ENCODE peak calls at places on chromosomes 16 and 17, in ten cellular contexts. One of them, this sample, is unnamed.

GRCh38 chr16:80512460-80512859 is 28.3 kb upstream of the DYNLRB2 start:
- DNase-seq in GM03348: no peak
- DNase-seq in fibroblast of the aortic adventitia: no peak
- DNase-seq in naive B cell: no peak
- DNase-seq in ovary: no peak
- DNase-seq in activated CD4-positive, alpha-beta T cell treated with anti-CD3 and anti-CD28 coated beads, Interleukin-2, amount 10 ng/mL, durations not matched to agents 7 days and 5 days: no peak
- DNase-seq in posterior vena cava: no peak
- DNase-seq in foreskin fibroblast: no peak
- DNase-seq in SW 1271: no peak
- DNase-seq in lung: no peak
- DNase-seq in this sample: no peak

GRCh38 chr16:69017036-69017783 is 88.2 kb upstream of the HAS3 start:
- DNase-seq in naive B cell: no peak
- DNase-seq in fibroblast of the aortic adventitia: peak
- DNase-seq in foreskin fibroblast: peak
- DNase-seq in GM03348: peak
- DNase-seq in activated CD4-positive, alpha-beta T cell treated with anti-CD3 and anti-CD28 coated beads, Interleukin-2, amount 10 ng/mL, durations not matched to agents 7 days and 5 days: no peak
- DNase-seq in posterior vena cava: no peak
- DNase-seq in SW 1271: peak
- DNase-seq in lung: no peak
- DNase-seq in ovary: no peak
- DNase-seq in this sample: no peak

GRCh38 chr16:49859139-49859947 is 3.4 kb upstream of the ZNF423 start:
- DNase-seq in ovary: peak
- DNase-seq in fibroblast of the aortic adventitia: peak
- DNase-seq in foreskin fibroblast: peak
- DNase-seq in SW 1271: no peak
- DNase-seq in lung: peak
- DNase-seq in naive B cell: no peak
- DNase-seq in posterior vena cava: peak
- DNase-seq in GM03348: peak
- DNase-seq in activated CD4-positive, alpha-beta T cell treated with anti-CD3 and anti-CD28 coated beads, Interleukin-2, amount 10 ng/mL, durations not matched to agents 7 days and 5 days: no peak
- DNase-seq in this sample: peak

GRCh38 chr17:511001-511690 is 158.5 kb upstream of the RPH3AL start:
- DNase-seq in fibroblast of the aortic adventitia: peak
- DNase-seq in posterior vena cava: peak
- DNase-seq in naive B cell: no peak
- DNase-seq in ovary: no peak
- DNase-seq in foreskin fibroblast: peak
- DNase-seq in GM03348: peak
- DNase-seq in SW 1271: no peak
- DNase-seq in activated CD4-positive, alpha-beta T cell treated with anti-CD3 and anti-CD28 coated beads, Interleukin-2, amount 10 ng/mL, durations not matched to agents 7 days and 5 days: no peak
- DNase-seq in lung: no peak
- DNase-seq in this sample: no peak

GRCh38 chr17:64380985-64381384 is 9.7 kb downstream of the PECAM1 start:
- DNase-seq in SW 1271: no peak
- DNase-seq in lung: no peak
- DNase-seq in posterior vena cava: no peak
- DNase-seq in activated CD4-positive, alpha-beta T cell treated with anti-CD3 and anti-CD28 coated beads, Interleukin-2, amount 10 ng/mL, durations not matched to agents 7 days and 5 days: no peak
- DNase-seq in ovary: no peak
- DNase-seq in foreskin fibroblast: no peak
- DNase-seq in GM03348: no peak
- DNase-seq in fibroblast of the aortic adventitia: no peak
- DNase-seq in naive B cell: no peak
- DNase-seq in this sample: no peak

GRCh38 chr17:77383613-77384608 is 243.1 kb downstream of the SEC14L1 start:
- DNase-seq in fibroblast of the aortic adventitia: no peak
- DNase-seq in ovary: no peak
- DNase-seq in lung: no peak
- DNase-seq in foreskin fibroblast: no peak
- DNase-seq in posterior vena cava: no peak
- DNase-seq in naive B cell: no peak
- DNase-seq in activated CD4-positive, alpha-beta T cell treated with anti-CD3 and anti-CD28 coated beads, Interleukin-2, amount 10 ng/mL, durations not matched to agents 7 days and 5 days: no peak
- DNase-seq in GM03348: no peak
- DNase-seq in SW 1271: no peak
- DNase-seq in this sample: peak

GRCh38 chr17:55521193-55521592 is 9.9 kb upstream of the SMIM36 start:
- DNase-seq in posterior vena cava: no peak
- DNase-seq in naive B cell: no peak
- DNase-seq in foreskin fibroblast: no peak
- DNase-seq in ovary: no peak
- DNase-seq in SW 1271: no peak
- DNase-seq in activated CD4-positive, alpha-beta T cell treated with anti-CD3 and anti-CD28 coated beads, Interleukin-2, amount 10 ng/mL, durations not matched to agents 7 days and 5 days: no peak
- DNase-seq in lung: no peak
- DNase-seq in fibroblast of the aortic adventitia: no peak
- DNase-seq in GM03348: no peak
- DNase-seq in this sample: no peak

GRCh38 chr17:82346342-82347300 is 12.4 kb upstream of the TEX19 start:
- DNase-seq in ovary: no peak
- DNase-seq in posterior vena cava: no peak
- DNase-seq in SW 1271: no peak
- DNase-seq in lung: no peak
- DNase-seq in activated CD4-positive, alpha-beta T cell treated with anti-CD3 and anti-CD28 coated beads, Interleukin-2, amount 10 ng/mL, durations not matched to agents 7 days and 5 days: no peak
- DNase-seq in GM03348: no peak
- DNase-seq in fibroblast of the aortic adventitia: no peak
- DNase-seq in naive B cell: no peak
- DNase-seq in foreskin fibroblast: no peak
- DNase-seq in this sample: peak

GRCh38 chr16:26614102-26614864 is 452.4 kb upstream of the C16orf82 start:
- DNase-seq in foreskin fibroblast: no peak
- DNase-seq in ovary: no peak
- DNase-seq in fibroblast of the aortic adventitia: no peak
- DNase-seq in naive B cell: no peak
- DNase-seq in SW 1271: no peak
- DNase-seq in GM03348: no peak
- DNase-seq in posterior vena cava: no peak
- DNase-seq in lung: no peak
- DNase-seq in activated CD4-positive, alpha-beta T cell treated with anti-CD3 and anti-CD28 coated beads, Interleukin-2, amount 10 ng/mL, durations not matched to agents 7 days and 5 days: peak
- DNase-seq in this sample: no peak

GRCh38 chr16:10688291-10688690 is 6.4 kb downstream of the TEKT5 start:
- DNase-seq in ovary: no peak
- DNase-seq in fibroblast of the aortic adventitia: no peak
- DNase-seq in SW 1271: no peak
- DNase-seq in GM03348: no peak
- DNase-seq in activated CD4-positive, alpha-beta T cell treated with anti-CD3 and anti-CD28 coated beads, Interleukin-2, amount 10 ng/mL, durations not matched to agents 7 days and 5 days: no peak
- DNase-seq in naive B cell: no peak
- DNase-seq in posterior vena cava: no peak
- DNase-seq in lung: peak
- DNase-seq in foreskin fibroblast: no peak
- DNase-seq in this sample: no peak

GRCh38 chr16:78005881-78006280 is 16.5 kb upstream of the CLEC3A start:
- DNase-seq in posterior vena cava: no peak
- DNase-seq in ovary: no peak
- DNase-seq in activated CD4-positive, alpha-beta T cell treated with anti-CD3 and anti-CD28 coated beads, Interleukin-2, amount 10 ng/mL, durations not matched to agents 7 days and 5 days: peak
- DNase-seq in GM03348: no peak
- DNase-seq in lung: no peak
- DNase-seq in SW 1271: peak
- DNase-seq in fibroblast of the aortic adventitia: no peak
- DNase-seq in foreskin fibroblast: no peak
- DNase-seq in naive B cell: no peak
- DNase-seq in this sample: no peak

GRCh38 chr17:69677130-69677529 is 262.6 kb downstream of the MAP2K6 start:
- DNase-seq in naive B cell: no peak
- DNase-seq in GM03348: no peak
- DNase-seq in activated CD4-positive, alpha-beta T cell treated with anti-CD3 and anti-CD28 coated beads, Interleukin-2, amount 10 ng/mL, durations not matched to agents 7 days and 5 days: no peak
- DNase-seq in SW 1271: no peak
- DNase-seq in foreskin fibroblast: peak
- DNase-seq in ovary: no peak
- DNase-seq in fibroblast of the aortic adventitia: no peak
- DNase-seq in lung: no peak
- DNase-seq in posterior vena cava: no peak
- DNase-seq in this sample: no peak

GRCh38 chr17:73650147-73650546 is 5.9 kb upstream of the SDK2 start:
- DNase-seq in activated CD4-positive, alpha-beta T cell treated with anti-CD3 and anti-CD28 coated beads, Interleukin-2, amount 10 ng/mL, durations not matched to agents 7 days and 5 days: peak
- DNase-seq in foreskin fibroblast: no peak
- DNase-seq in ovary: no peak
- DNase-seq in naive B cell: no peak
- DNase-seq in posterior vena cava: no peak
- DNase-seq in GM03348: no peak
- DNase-seq in fibroblast of the aortic adventitia: no peak
- DNase-seq in SW 1271: no peak
- DNase-seq in lung: peak
- DNase-seq in this sample: no peak

GRCh38 chr16:88195021-88195581 is 187.7 kb upstream of the ZNF469 start:
- DNase-seq in ovary: peak
- DNase-seq in activated CD4-positive, alpha-beta T cell treated with anti-CD3 and anti-CD28 coated beads, Interleukin-2, amount 10 ng/mL, durations not matched to agents 7 days and 5 days: no peak
- DNase-seq in foreskin fibroblast: peak
- DNase-seq in lung: no peak
- DNase-seq in GM03348: peak
- DNase-seq in SW 1271: no peak
- DNase-seq in fibroblast of the aortic adventitia: no peak
- DNase-seq in posterior vena cava: no peak
- DNase-seq in naive B cell: no peak
- DNase-seq in this sample: no peak

GRCh38 chr16:79415983-79416641 is 184.4 kb downstream of the MAF start:
- DNase-seq in naive B cell: no peak
- DNase-seq in fibroblast of the aortic adventitia: no peak
- DNase-seq in SW 1271: no peak
- DNase-seq in posterior vena cava: no peak
- DNase-seq in lung: no peak
- DNase-seq in activated CD4-positive, alpha-beta T cell treated with anti-CD3 and anti-CD28 coated beads, Interleukin-2, amount 10 ng/mL, durations not matched to agents 7 days and 5 days: peak
- DNase-seq in ovary: no peak
- DNase-seq in foreskin fibroblast: no peak
- DNase-seq in GM03348: no peak
- DNase-seq in this sample: no peak